ENCODE peak calls at places on chromosomes 13 and 19, in nine cellular contexts. One of them, this sample, is unnamed.

GRCh38 chr19:7391218-7391670 is 42.5 kb downstream of the ARHGEF18 start:
- DNase-seq in HT1080: peak; percentile 95
- DNase-seq in breast epithelium: no peak
- DNase-seq in NCI-H2107: no peak
- DNase-seq in activated naive CD4-positive, alpha-beta T cell: no peak
- DNase-seq in amygdala: no peak
- DNase-seq in astrocyte of the hippocampus: peak; percentile 57
- DNase-seq in activated T-helper 1 cell treated with anti-CD3 and anti-CD28 coated beads, Interleukin-2, amount 50 U/mL, for 16 hours: no peak
- DNase-seq in activated CD4-positive, alpha-beta T cell treated with anti-CD3 and anti-CD28 coated beads for 24 hours: no peak
- DNase-seq in this sample: no peak

GRCh38 chr19:35124098-35125060 is 8.8 kb downstream of the FXYD3 start:
- DNase-seq in activated CD4-positive, alpha-beta T cell treated with anti-CD3 and anti-CD28 coated beads for 24 hours: peak; percentile 75
- DNase-seq in breast epithelium: peak; percentile 94
- DNase-seq in amygdala: peak; percentile 81
- DNase-seq in HT1080: no peak
- DNase-seq in activated T-helper 1 cell treated with anti-CD3 and anti-CD28 coated beads, Interleukin-2, amount 50 U/mL, for 16 hours: peak; percentile 72
- DNase-seq in NCI-H2107: no peak
- DNase-seq in astrocyte of the hippocampus: peak; percentile 94
- DNase-seq in activated naive CD4-positive, alpha-beta T cell: peak; percentile 83
- DNase-seq in this sample: no peak

GRCh38 chr13:30790592-30790991 is 55.2 kb downstream of the ALOX5AP start:
- DNase-seq in activated naive CD4-positive, alpha-beta T cell: no peak
- DNase-seq in activated T-helper 1 cell treated with anti-CD3 and anti-CD28 coated beads, Interleukin-2, amount 50 U/mL, for 16 hours: no peak
- DNase-seq in astrocyte of the hippocampus: no peak
- DNase-seq in NCI-H2107: no peak
- DNase-seq in amygdala: no peak
- DNase-seq in breast epithelium: no peak
- DNase-seq in HT1080: no peak
- DNase-seq in activated CD4-positive, alpha-beta T cell treated with anti-CD3 and anti-CD28 coated beads for 24 hours: no peak
- DNase-seq in this sample: no peak

GRCh38 chr13:20940083-20940482 is 37.5 kb upstream of the XPO4 start:
- DNase-seq in breast epithelium: no peak
- DNase-seq in activated CD4-positive, alpha-beta T cell treated with anti-CD3 and anti-CD28 coated beads for 24 hours: no peak
- DNase-seq in HT1080: no peak
- DNase-seq in activated T-helper 1 cell treated with anti-CD3 and anti-CD28 coated beads, Interleukin-2, amount 50 U/mL, for 16 hours: no peak
- DNase-seq in astrocyte of the hippocampus: no peak
- DNase-seq in activated naive CD4-positive, alpha-beta T cell: no peak
- DNase-seq in amygdala: no peak
- DNase-seq in NCI-H2107: no peak
- DNase-seq in this sample: no peak

GRCh38 chr13:70723732-70724131 is 615.5 kb upstream of the KLHL1 start:
- DNase-seq in amygdala: no peak
- DNase-seq in astrocyte of the hippocampus: peak; percentile 26
- DNase-seq in activated CD4-positive, alpha-beta T cell treated with anti-CD3 and anti-CD28 coated beads for 24 hours: no peak
- DNase-seq in NCI-H2107: no peak
- DNase-seq in breast epithelium: no peak
- DNase-seq in HT1080: peak; percentile 6
- DNase-seq in activated T-helper 1 cell treated with anti-CD3 and anti-CD28 coated beads, Interleukin-2, amount 50 U/mL, for 16 hours: no peak
- DNase-seq in activated naive CD4-positive, alpha-beta T cell: no peak
- DNase-seq in this sample: no peak

GRCh38 chr19:55289117-55289796 is 5.5 kb downstream of the BRSK1 start:
- DNase-seq in astrocyte of the hippocampus: no peak
- DNase-seq in NCI-H2107: no peak
- DNase-seq in breast epithelium: no peak
- DNase-seq in amygdala: no peak
- DNase-seq in activated T-helper 1 cell treated with anti-CD3 and anti-CD28 coated beads, Interleukin-2, amount 50 U/mL, for 16 hours: no peak
- DNase-seq in activated naive CD4-positive, alpha-beta T cell: no peak
- DNase-seq in activated CD4-positive, alpha-beta T cell treated with anti-CD3 and anti-CD28 coated beads for 24 hours: no peak
- DNase-seq in HT1080: peak; percentile 29
- DNase-seq in this sample: no peak

GRCh38 chr19:13153627-13154240 is 3.5 kb downstream of the IER2 start:
- DNase-seq in NCI-H2107: no peak
- DNase-seq in astrocyte of the hippocampus: peak; percentile 70
- DNase-seq in activated T-helper 1 cell treated with anti-CD3 and anti-CD28 coated beads, Interleukin-2, amount 50 U/mL, for 16 hours: no peak
- DNase-seq in activated naive CD4-positive, alpha-beta T cell: peak; percentile 44
- DNase-seq in activated CD4-positive, alpha-beta T cell treated with anti-CD3 and anti-CD28 coated beads for 24 hours: no peak
- DNase-seq in breast epithelium: no peak
- DNase-seq in HT1080: no peak
- DNase-seq in amygdala: no peak
- DNase-seq in this sample: no peak

GRCh38 chr13:112174476-112175110 is 107.6 kb downstream of the SOX1 start:
- DNase-seq in activated CD4-positive, alpha-beta T cell treated with anti-CD3 and anti-CD28 coated beads for 24 hours: no peak
- DNase-seq in amygdala: no peak
- DNase-seq in HT1080: peak; percentile 83
- DNase-seq in activated naive CD4-positive, alpha-beta T cell: no peak
- DNase-seq in activated T-helper 1 cell treated with anti-CD3 and anti-CD28 coated beads, Interleukin-2, amount 50 U/mL, for 16 hours: no peak
- DNase-seq in astrocyte of the hippocampus: peak; percentile 29
- DNase-seq in NCI-H2107: no peak
- DNase-seq in breast epithelium: no peak
- DNase-seq in this sample: no peak

GRCh38 chr13:113832204-113832603 is 31.7 kb downstream of the GAS6 start:
- DNase-seq in NCI-H2107: no peak
- DNase-seq in breast epithelium: no peak
- DNase-seq in activated T-helper 1 cell treated with anti-CD3 and anti-CD28 coated beads, Interleukin-2, amount 50 U/mL, for 16 hours: no peak
- DNase-seq in astrocyte of the hippocampus: no peak
- DNase-seq in HT1080: no peak
- DNase-seq in activated CD4-positive, alpha-beta T cell treated with anti-CD3 and anti-CD28 coated beads for 24 hours: no peak
- DNase-seq in activated naive CD4-positive, alpha-beta T cell: no peak
- DNase-seq in amygdala: no peak
- DNase-seq in this sample: no peak

GRCh38 chr13:76725211-76725610 is 161.0 kb downstream of the KCTD12 start:
- DNase-seq in HT1080: no peak
- DNase-seq in activated T-helper 1 cell treated with anti-CD3 and anti-CD28 coated beads, Interleukin-2, amount 50 U/mL, for 16 hours: no peak
- DNase-seq in NCI-H2107: no peak
- DNase-seq in activated CD4-positive, alpha-beta T cell treated with anti-CD3 and anti-CD28 coated beads for 24 hours: no peak
- DNase-seq in activated naive CD4-positive, alpha-beta T cell: no peak
- DNase-seq in breast epithelium: no peak
- DNase-seq in amygdala: no peak
- DNase-seq in astrocyte of the hippocampus: peak; percentile 64
- DNase-seq in this sample: no peak

GRCh38 chr13:88022826-88023225 is 351.7 kb downstream of the SLITRK5 start:
- DNase-seq in NCI-H2107: no peak
- DNase-seq in activated naive CD4-positive, alpha-beta T cell: no peak
- DNase-seq in HT1080: no peak
- DNase-seq in activated CD4-positive, alpha-beta T cell treated with anti-CD3 and anti-CD28 coated beads for 24 hours: no peak
- DNase-seq in activated T-helper 1 cell treated with anti-CD3 and anti-CD28 coated beads, Interleukin-2, amount 50 U/mL, for 16 hours: no peak
- DNase-seq in astrocyte of the hippocampus: no peak
- DNase-seq in amygdala: no peak
- DNase-seq in breast epithelium: no peak
- DNase-seq in this sample: no peak

GRCh38 chr13:27293051-27293691 is 22.5 kb downstream of the RASL11A start:
- DNase-seq in HT1080: no peak
- DNase-seq in NCI-H2107: no peak
- DNase-seq in breast epithelium: no peak
- DNase-seq in astrocyte of the hippocampus: no peak
- DNase-seq in activated CD4-positive, alpha-beta T cell treated with anti-CD3 and anti-CD28 coated beads for 24 hours: no peak
- DNase-seq in amygdala: no peak
- DNase-seq in activated naive CD4-positive, alpha-beta T cell: no peak
- DNase-seq in activated T-helper 1 cell treated with anti-CD3 and anti-CD28 coated beads, Interleukin-2, amount 50 U/mL, for 16 hours: no peak
- DNase-seq in this sample: no peak

This sample was measured in NCI-H510A treated with DMSO at 0.1 percent for 48 hours.